ENCODE peak calls at places on chromosomes 1 and 21, in five cellular contexts. Y is left lung, Q is heart left ventricle, N is psoas muscle, O is Panc1. C is an unnamed sample.

GRCh38 chr1:230179249-230179648 is 112.2 kb downstream of the GALNT2 start:
- ATAC-seq in N (no peak), Y (no peak), Q (no peak), O (no peak), C (no peak)

GRCh38 chr1:12496154-12496961 is 121.7 kb downstream of the DHRS3 start:
- ATAC-seq in Y (peak; percentile 83), N (no peak), Q (peak; percentile 86), O (no peak), C (peak; percentile 71)

GRCh38 chr1:154784416-154784815 is 85.7 kb downstream of the KCNN3 start:
- ATAC-seq in Y (no peak), O (no peak), N (no peak), Q (no peak), C (no peak)

GRCh38 chr1:39655578-39656268 is 16.2 kb downstream of the NT5C1A start:
- ATAC-seq in N (no peak), Q (no peak), O (no peak), Y (no peak), C (no peak)

GRCh38 chr1:119953266-119953998 is 57.1 kb upstream of the ADAM30 start:
- ATAC-seq in Y (no peak), O (no peak), Q (no peak), N (no peak), C (no peak)

GRCh38 chr1:25472494-25472893 is 41.8 kb downstream of the MACO1 start:
- ATAC-seq in Q (no peak), Y (no peak), N (no peak), O (no peak), C (no peak)

GRCh38 chr1:8090241-8090702 is 64.2 kb upstream of the ERRFI1 start:
- ATAC-seq in Y (peak; percentile 86), Q (no peak), O (peak; percentile 91), N (no peak), C (peak; percentile 68)

GRCh38 chr1:182625716-182626504 is 21.7 kb upstream of the RGS16 start:
- ATAC-seq in Q (no peak), Y (no peak), O (no peak), N (no peak), C (no peak)

GRCh38 chr1:178619104-178619503 is 105.9 kb upstream of the RALGPS2 start:
- ATAC-seq in O (no peak), Q (no peak), N (no peak), Y (no peak), C (no peak)

GRCh38 chr1:180278791-180279432 is 48.8 kb downstream of the LHX4 start:
- ATAC-seq in Q (no peak), O (no peak), N (no peak), Y (peak; percentile 67), C (peak; percentile 34)

GRCh38 chr1:8389962-8390535 is 72.1 kb downstream of the SLC45A1 start:
- ATAC-seq in O (no peak), Y (no peak), Q (no peak), N (no peak), C (no peak)

GRCh38 chr1:219945795-219946194 is 17.4 kb upstream of the SLC30A10 start:
- ATAC-seq in Y (no peak), N (no peak), O (no peak), Q (no peak), C (no peak)

GRCh38 chr1:17679856-17680255 is 75.3 kb upstream of the ACTL8 start:
- ATAC-seq in O (no peak), N (no peak), Y (no peak), Q (no peak), C (no peak)

GRCh38 chr1:183953031-183953430 is 84.5 kb downstream of the COLGALT2 start:
- ATAC-seq in O (no peak), Y (no peak), N (no peak), Q (peak; percentile 43), C (no peak)

GRCh38 chr21:38986460-38987395 is 181.0 kb downstream of the ETS2 start:
- ATAC-seq in N (peak; percentile 28), Y (no peak), Q (no peak), O (no peak), C (no peak)
- H3K4me1 ChIP-seq in N (peaks cover 71% of the 10 kb centered on the region), Y (peaks cover 27% of the 10 kb centered on the region), Q (peaks cover 75% of the 10 kb centered on the region), O (no peaks in the 10 kb centered on the region), C (no peaks in the 10 kb centered on the region)

DNA sequence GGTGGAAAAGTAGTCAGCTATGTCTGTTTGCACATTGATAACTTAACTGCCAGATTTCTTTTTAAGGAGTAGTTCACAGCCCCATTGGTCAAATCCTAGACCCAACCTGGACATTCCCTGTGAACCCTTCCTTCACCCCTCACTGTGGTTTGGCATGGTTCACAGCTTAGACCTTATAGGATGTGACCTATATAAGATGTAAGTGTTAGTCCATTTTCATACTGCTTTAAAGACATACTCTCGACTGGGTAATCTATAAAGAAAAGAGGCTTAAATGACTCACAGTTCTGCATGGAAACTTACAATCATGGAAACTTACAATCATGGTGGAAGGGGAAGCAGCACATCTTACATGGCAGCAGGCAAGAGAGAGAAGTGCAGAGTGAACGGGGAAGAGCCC is 1066.2 kb downstream of the TTLL7 start:
- ATAC-seq in Y (no peak), N (no peak), Q (no peak), O (no peak), C (no peak)
- H3K4me1 ChIP-seq in Y (no peaks in the 10 kb centered on the region), N (no peaks in the 10 kb centered on the region), Q (no peaks in the 10 kb centered on the region), O (no peaks in the 10 kb centered on the region), C (no peaks in the 10 kb centered on the region)

GRCh38 chr1:111598534-111598933 is 21.1 kb upstream of the RAP1A start:
- ATAC-seq in Y (peak; percentile 9), N (no peak), Q (no peak), O (no peak), C (no peak)

GRCh38 chr1:111602302-111602701 is 17.3 kb upstream of the RAP1A start:
- ATAC-seq in N (no peak), O (no peak), Y (no peak), Q (no peak), C (no peak)

GRCh38 chr1:111600886-111601386 is 18.7 kb upstream of the RAP1A start:
- ATAC-seq in Q (no peak), Y (no peak), N (no peak), O (no peak), C (no peak)

GRCh38 chr1:111599781-111600180 is 19.8 kb upstream of the RAP1A start:
- ATAC-seq in O (no peak), Y (no peak), N (no peak), Q (no peak), C (no peak)

DNA sequence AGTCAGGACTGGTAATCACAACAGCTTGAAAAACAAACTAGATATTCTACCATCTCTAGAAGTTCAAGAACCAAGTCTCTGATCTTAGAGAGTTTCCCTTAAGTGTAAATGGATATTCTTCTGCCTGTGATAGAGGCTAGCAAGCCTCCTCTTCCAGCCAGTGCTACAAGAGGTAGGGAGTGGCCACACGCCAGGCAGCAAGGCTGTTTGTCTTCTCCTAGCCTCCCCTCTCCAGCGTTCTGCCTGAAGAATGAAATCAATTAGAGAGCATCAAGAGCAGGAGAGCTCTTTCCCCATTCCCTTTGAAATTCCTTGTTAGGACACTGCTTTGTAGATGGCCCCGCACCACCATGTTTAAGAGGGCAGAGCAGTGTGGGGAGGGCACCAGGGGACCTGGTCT is 19.3 kb upstream of the RAP1A start:
- ATAC-seq in Y (peak; percentile 47), N (no peak), Q (no peak), O (no peak), C (no peak)
- H3K4me1 ChIP-seq in Y (peaks cover 9% of the 10 kb centered on the region), N (no peaks in the 10 kb centered on the region), Q (peaks cover 28% of the 10 kb centered on the region), O (no peaks in the 10 kb centered on the region), C (peaks cover 15% of the 10 kb centered on the region)

GRCh38 chr1:173476197-173476663 is 905 bp upstream of the PRDX6 start:
- ATAC-seq in O (no peak), N (no peak), Y (no peak), Q (no peak), C (no peak)
- H3K4me1 ChIP-seq in O (peaks cover 36% of the 10 kb centered on the region), N (peaks cover 39% of the 10 kb centered on the region), Y (peaks cover 16% of the 10 kb centered on the region), Q (peaks cover 50% of the 10 kb centered on the region), C (peaks cover 77% of the 10 kb centered on the region)